ENCODE peak calls at places on chromosomes 2 and 18, in ten cellular contexts. X is lung; S is thyroid gland; W is transverse colon; I is CD4-positive, CD25-positive, alpha-beta regulatory T cell; B is upper lobe of right lung; C is IMR-90; F is right cardiac atrium; D is CD8-positive, alpha-beta T cell; E is cardiac muscle cell. V is an unnamed sample. For H3K4me1, the result is how much of the 10 kb centered on the place peaks cover.

GRCh38 chr18:75475228-75475627 is 47.7 kb upstream of the SMIM21 start:
- DNase-seq in X (no peak), S (no peak), W (no peak), I (no peak), B (no peak), C (peak), F (no peak), D (no peak), E (no peak), V (no peak)

GRCh38 chr2:135916232-135916631 is 40.0 kb upstream of the MCM6 start:
- DNase-seq in X (no peak), S (no peak), W (no peak), I (peak), B (no peak), C (peak), F (no peak), D (no peak), E (peak), V (no peak)

GRCh38 chr2:172540421-172540820 is 15.5 kb upstream of the PDK1 start:
- DNase-seq in X (no peak), S (no peak), W (no peak), I (no peak), B (no peak), C (peak), F (no peak), D (no peak), E (no peak), V (no peak)

GRCh38 chr2:9336209-9336533 is 87.2 kb downstream of the ITGB1BP1 start:
- DNase-seq in X (no peak), S (no peak), W (no peak), I (no peak), B (no peak), C (peak), F (no peak), D (no peak), E (no peak), V (peak)

GRCh38 chr2:196954001-196954400 is 27.5 kb upstream of the PGAP1 start:
- DNase-seq in X (no peak), S (no peak), W (no peak), I (no peak), B (no peak), C (no peak), F (no peak), D (no peak), E (no peak), V (no peak)

GRCh38 chr2:113723411-113723810 is 33.0 kb downstream of the SLC35F5 start:
- DNase-seq in X (no peak), S (no peak), W (no peak), I (no peak), B (no peak), C (no peak), F (no peak), D (no peak), E (no peak), V (no peak)

GRCh38 chr2:101546376-101547058 is 71.6 kb upstream of the RFX8 start:
- DNase-seq in X (no peak), S (no peak), W (no peak), I (no peak), B (no peak), C (peak), F (no peak), D (no peak), E (no peak), V (no peak)

GRCh38 chr2:23826079-23826478 is 100.8 kb downstream of the ATAD2B start:
- DNase-seq in X (no peak), S (no peak), W (no peak), I (no peak), B (no peak), C (no peak), F (no peak), D (no peak), E (no peak), V (no peak)

GRCh38 chr18:75407468-75408437 is 19.8 kb downstream of the SMIM21 start:
- DNase-seq in X (no peak), S (no peak), W (no peak), I (no peak), B (no peak), C (peak), F (no peak), D (no peak), E (no peak), V (no peak)

GRCh38 chr2:177147093-177147694 is 65.4 kb upstream of the HNRNPA3 start:
- DNase-seq in X (no peak), S (no peak), W (no peak), I (peak), B (no peak), C (peak), F (no peak), D (no peak), E (peak), V (no peak)

GRCh38 chr2:39435974-39436591 is 1.0 kb downstream of the MAP4K3 start:
- DNase-seq in X (no peak), S (peak), W (no peak), I (no peak), B (no peak), C (peak), F (no peak), D (no peak), E (peak), V (no peak)

GRCh38 chr2:39437522-39438296 is 624 bp upstream of the MAP4K3 start:
- DNase-seq in X (peak), S (peak), W (peak), I (peak), B (peak), C (peak), F (peak), D (peak), E (no peak), V (peak)

GRCh38 chr2:39434233-39434897 is 2.7 kb downstream of the MAP4K3 start:
- DNase-seq in X (no peak), S (no peak), W (no peak), I (no peak), B (no peak), C (peak), F (no peak), D (no peak), E (no peak), V (no peak)

GRCh38 chr2:39435254-39435653 is 1.8 kb downstream of the MAP4K3 start:
- DNase-seq in X (no peak), S (no peak), W (no peak), I (no peak), B (no peak), C (peak), F (no peak), D (no peak), E (peak), V (no peak)

GRCh38 chr2:39436592-39437521 is at the start of gene MAP4K3:
- DNase-seq in X (peak), S (peak), W (peak), I (peak), B (peak), C (peak), F (peak), D (peak), E (peak), V (peak)
- H3K4me1 ChIP-seq in X (under half), S (under half), W (under half), I (under half), B (under half), C (under half), F (under half), D (under half), E (under half), V (under half)

DNA sequence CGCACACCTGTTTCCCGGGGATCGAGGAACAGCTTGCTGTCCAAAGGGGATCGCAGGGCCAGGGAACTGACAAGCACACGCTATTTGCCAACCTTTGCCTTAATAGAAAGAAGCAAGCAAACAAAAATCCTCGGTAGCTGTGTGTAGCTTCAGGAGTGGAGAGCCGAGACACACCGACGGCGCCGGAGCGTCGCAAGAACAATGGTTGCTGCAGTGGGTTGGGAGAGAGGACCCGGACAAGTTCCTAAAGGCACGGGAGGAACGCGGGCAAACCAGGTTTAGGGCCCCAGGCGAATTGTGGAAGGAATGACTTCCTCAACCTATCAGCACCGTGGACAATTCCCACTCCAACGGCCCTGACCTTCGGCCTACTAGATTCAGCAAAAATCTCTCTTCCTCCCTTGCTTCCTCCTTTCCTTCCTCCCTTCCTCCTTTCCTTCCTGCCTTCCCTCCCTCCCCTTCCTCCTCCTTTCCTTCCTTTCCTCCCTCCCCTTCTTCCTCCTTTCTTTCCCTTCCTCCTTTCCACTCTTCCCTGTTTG is 4.9 kb upstream of the NEUROD1 start:
- DNase-seq in X (no peak), S (no peak), W (no peak), I (no peak), B (no peak), C (peak), F (no peak), D (no peak), E (peak), V (no peak)
- H3K4me3 ChIP-seq in X (no peak), S (no peak), W (no peak), I (no peak), B (no peak), C (no peak), F (no peak), D (no peak), E (no peak), V (no peak)

GRCh38 chr18:77022116-77022515 is 110.5 kb downstream of the MBP start:
- DNase-seq in X (no peak), S (no peak), W (no peak), I (no peak), B (no peak), C (no peak), F (no peak), D (no peak), E (no peak), V (no peak)
- H3K4me1 ChIP-seq in X (under half), S (under half), W (under half), I (under half), B (under half), C (under half), F (under half), D (under half), E (under half), V (under half)

DNA sequence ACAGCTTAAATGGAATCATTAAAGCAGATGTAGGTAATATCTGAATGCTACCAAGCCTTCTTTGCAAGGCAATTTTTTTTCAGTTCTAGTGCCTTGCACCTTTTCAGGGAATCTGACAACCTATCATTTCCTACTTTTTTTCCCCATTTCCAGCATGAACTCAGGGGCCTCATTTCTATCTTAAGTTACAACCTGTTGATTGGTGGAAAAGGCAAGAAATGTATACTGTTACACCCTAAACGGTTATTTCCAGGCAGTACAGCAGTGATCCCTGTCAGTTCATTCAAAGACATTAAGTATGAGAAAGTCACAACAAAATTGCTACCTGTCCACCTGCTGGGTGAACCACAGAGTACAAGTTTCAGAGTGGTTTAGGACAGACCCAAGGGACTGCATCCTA is 171.2 kb upstream of the PIK3C3 start:
- DNase-seq in X (no peak), S (no peak), W (no peak), I (no peak), B (no peak), C (no peak), F (no peak), D (no peak), E (no peak), V (no peak)
- H3K4me3 ChIP-seq in X (no peak), S (no peak), W (no peak), I (no peak), B (no peak), C (no peak), F (no peak), D (no peak), E (no peak), V (no peak)

GRCh38 chr2:73832905-73833304 is 4.1 kb downstream of the STAMBP start:
- DNase-seq in X (no peak), S (no peak), W (no peak), I (no peak), B (no peak), C (peak), F (no peak), D (no peak), E (no peak), V (no peak)
- H3K4me1 ChIP-seq in X (under half), S (under half), W (under half), I (under half), B (under half), C (under half), F (under half), D (under half), E (under half), V (under half)

DNA sequence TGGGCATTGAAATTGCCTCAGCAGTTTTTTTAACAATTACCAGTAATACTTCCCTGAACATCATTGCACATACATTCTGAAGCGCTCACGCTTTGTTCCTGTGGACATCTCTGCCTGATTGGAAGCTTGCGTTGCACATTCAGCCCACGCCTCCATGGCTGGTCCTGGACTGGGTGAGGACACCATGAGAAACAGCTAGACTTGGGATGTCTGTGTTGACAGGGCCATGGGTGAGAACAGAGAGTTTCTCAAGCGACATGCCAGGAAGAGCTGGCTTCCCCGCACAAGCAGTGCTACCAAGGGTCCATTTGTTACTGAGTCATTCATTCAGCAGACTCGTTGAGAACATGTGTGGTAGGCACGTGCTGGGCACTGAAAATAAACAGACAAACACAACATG is 166.3 kb downstream of the GBX2 start:
- DNase-seq in X (no peak), S (no peak), W (no peak), I (no peak), B (no peak), C (no peak), F (no peak), D (no peak), E (no peak), V (no peak)
- H3K4me3 ChIP-seq in X (no peak), S (no peak), W (no peak), I (no peak), B (no peak), C (no peak), F (no peak), D (no peak), E (no peak), V (no peak)

GRCh38 chr18:79707671-79708070 is 28.1 kb downstream of the CTDP1 start:
- DNase-seq in X (no peak), S (no peak), W (no peak), I (no peak), B (no peak), C (no peak), F (no peak), D (no peak), E (no peak), V (no peak)
- H3K4me1 ChIP-seq in X (under half), S (under half), W (under half), I (under half), B (under half), C (under half), F (under half), D (under half), E (under half), V (under half)

DNA sequence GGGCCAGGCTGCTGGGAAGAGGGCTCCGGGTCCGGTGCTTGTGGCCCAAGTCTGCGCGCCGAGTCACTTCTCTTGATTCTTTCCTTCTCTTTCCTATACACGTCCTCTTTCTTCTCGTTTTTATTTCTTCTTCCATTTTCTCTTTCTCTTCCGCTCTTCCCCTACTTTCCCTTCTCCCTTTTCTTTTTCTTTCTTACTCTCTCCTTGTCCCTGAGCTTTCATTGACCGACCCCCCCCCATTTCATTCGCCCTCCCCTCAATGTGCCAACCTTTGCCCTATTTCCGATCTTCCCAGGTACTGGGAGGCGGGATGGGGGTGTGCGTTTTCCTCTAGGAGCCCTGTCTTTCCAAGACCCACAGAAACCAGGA is 1.8 kb downstream of the ONECUT2 start:
- DNase-seq in X (no peak), S (no peak), W (no peak), I (no peak), B (no peak), C (no peak), F (no peak), D (no peak), E (no peak), V (no peak)
- H3K4me3 ChIP-seq in X (no peak), S (no peak), W (no peak), I (no peak), B (no peak), C (no peak), F (peak), D (no peak), E (no peak), V (peak)